ENCODE peak calls at places on chromosomes 4 and X, in eight cellular contexts. One of them, this sample, is unnamed.

GRCh38 chr4:77001907-77002306 is 52.4 kb downstream of the SEPTIN11 start:
- DNase-seq in WERI-Rb-1: no peak
- DNase-seq in NB4: no peak
- DNase-seq in CD4-positive, alpha-beta T cell: no peak
- DNase-seq in pancreas: no peak
- DNase-seq in HFFc6: peak; percentile 77
- DNase-seq in left ventricle myocardium inferior: no peak
- DNase-seq in WTC11: no peak
- DNase-seq in this sample: no peak

GRCh38 chr4:38424171-38424871 is 239.7 kb upstream of the KLF3 start:
- DNase-seq in WERI-Rb-1: peak; percentile 70
- DNase-seq in NB4: no peak
- DNase-seq in CD4-positive, alpha-beta T cell: no peak
- DNase-seq in pancreas: peak; percentile 22
- DNase-seq in HFFc6: no peak
- DNase-seq in left ventricle myocardium inferior: peak; percentile 18
- DNase-seq in WTC11: peak; percentile 67
- DNase-seq in this sample: no peak

GRCh38 chr4:183633476-183634058 is 25.4 kb downstream of the RWDD4 start:
- DNase-seq in WERI-Rb-1: no peak
- DNase-seq in NB4: no peak
- DNase-seq in CD4-positive, alpha-beta T cell: no peak
- DNase-seq in pancreas: no peak
- DNase-seq in HFFc6: no peak
- DNase-seq in left ventricle myocardium inferior: no peak
- DNase-seq in WTC11: no peak
- DNase-seq in this sample: no peak

GRCh38 chr4:76663794-76664193 is 228.8 kb downstream of the SHROOM3 start:
- DNase-seq in WERI-Rb-1: no peak
- DNase-seq in NB4: no peak
- DNase-seq in CD4-positive, alpha-beta T cell: no peak
- DNase-seq in pancreas: no peak
- DNase-seq in HFFc6: no peak
- DNase-seq in left ventricle myocardium inferior: no peak
- DNase-seq in WTC11: no peak
- DNase-seq in this sample: no peak

GRCh38 chr4:26459756-26460530 is 30.3 kb downstream of the CCKAR start:
- DNase-seq in WERI-Rb-1: no peak
- DNase-seq in NB4: no peak
- DNase-seq in CD4-positive, alpha-beta T cell: no peak
- DNase-seq in pancreas: no peak
- DNase-seq in HFFc6: peak; percentile 52
- DNase-seq in left ventricle myocardium inferior: no peak
- DNase-seq in WTC11: no peak
- DNase-seq in this sample: no peak

GRCh38 chr4:80184053-80184790 is 13.1 kb upstream of the PRDM8 start:
- DNase-seq in WERI-Rb-1: peak; percentile 95
- DNase-seq in NB4: peak; percentile 94
- DNase-seq in CD4-positive, alpha-beta T cell: peak; percentile 94
- DNase-seq in pancreas: peak; percentile 62
- DNase-seq in HFFc6: peak; percentile 80
- DNase-seq in left ventricle myocardium inferior: peak; percentile 87
- DNase-seq in WTC11: peak; percentile 96
- DNase-seq in this sample: peak; percentile 93

GRCh38 chr4:145299380-145300076 is 119.1 kb upstream of the OTUD4 start:
- DNase-seq in WERI-Rb-1: no peak
- DNase-seq in NB4: peak; percentile 60
- DNase-seq in CD4-positive, alpha-beta T cell: no peak
- DNase-seq in pancreas: no peak
- DNase-seq in HFFc6: peak; percentile 88
- DNase-seq in left ventricle myocardium inferior: no peak
- DNase-seq in WTC11: no peak
- DNase-seq in this sample: peak; percentile 63

GRCh38 chrX:69541959-69542358 is 37.8 kb downstream of the NALF2 start:
- DNase-seq in WERI-Rb-1: no peak
- DNase-seq in NB4: no peak
- DNase-seq in CD4-positive, alpha-beta T cell: no peak
- DNase-seq in pancreas: no peak
- DNase-seq in HFFc6: no peak
- DNase-seq in left ventricle myocardium inferior: no peak
- DNase-seq in WTC11: no peak
- DNase-seq in this sample: no peak

GRCh38 chr4:52612341-52612740 is 46.8 kb downstream of the USP46 start:
- DNase-seq in WERI-Rb-1: no peak
- DNase-seq in NB4: no peak
- DNase-seq in CD4-positive, alpha-beta T cell: no peak
- DNase-seq in pancreas: no peak
- DNase-seq in HFFc6: no peak
- DNase-seq in left ventricle myocardium inferior: no peak
- DNase-seq in WTC11: no peak
- DNase-seq in this sample: no peak

GRCh38 chrX:97524997-97525396 is 641.3 kb downstream of the RPA4 start:
- DNase-seq in WERI-Rb-1: no peak
- DNase-seq in NB4: no peak
- DNase-seq in CD4-positive, alpha-beta T cell: no peak
- DNase-seq in pancreas: no peak
- DNase-seq in HFFc6: no peak
- DNase-seq in left ventricle myocardium inferior: no peak
- DNase-seq in WTC11: no peak
- DNase-seq in this sample: no peak

GRCh38 chr4:142645478-142646108 is 200.5 kb downstream of the INPP4B start:
- DNase-seq in WERI-Rb-1: no peak
- DNase-seq in NB4: peak; percentile 19
- DNase-seq in CD4-positive, alpha-beta T cell: no peak
- DNase-seq in pancreas: no peak
- DNase-seq in HFFc6: no peak
- DNase-seq in left ventricle myocardium inferior: no peak
- DNase-seq in WTC11: no peak
- DNase-seq in this sample: no peak

GRCh38 chrX:115486510-115486909 is 74.5 kb upstream of the PLS3 start:
- DNase-seq in WERI-Rb-1: no peak
- DNase-seq in NB4: no peak
- DNase-seq in CD4-positive, alpha-beta T cell: no peak
- DNase-seq in pancreas: no peak
- DNase-seq in HFFc6: no peak
- DNase-seq in left ventricle myocardium inferior: no peak
- DNase-seq in WTC11: no peak
- DNase-seq in this sample: no peak

GRCh38 chr4:42397635-42398447 is 553 bp downstream of the SHISA3 start:
- DNase-seq in WERI-Rb-1: peak; percentile 52
- DNase-seq in NB4: peak; percentile 29
- DNase-seq in CD4-positive, alpha-beta T cell: no peak
- DNase-seq in pancreas: no peak
- DNase-seq in HFFc6: no peak
- DNase-seq in left ventricle myocardium inferior: peak; percentile 28
- DNase-seq in WTC11: no peak
- DNase-seq in this sample: peak; percentile 51

GRCh38 chr4:17511950-17512795 is at the start of gene QDPR:
- DNase-seq in WERI-Rb-1: peak; percentile 93
- DNase-seq in NB4: peak; percentile 94
- DNase-seq in CD4-positive, alpha-beta T cell: peak; percentile 75
- DNase-seq in pancreas: peak; percentile 83
- DNase-seq in HFFc6: peak; percentile 61
- DNase-seq in left ventricle myocardium inferior: peak; percentile 86
- DNase-seq in WTC11: peak; percentile 89
- DNase-seq in this sample: peak; percentile 91

GRCh38 chr4:20984011-20984836 is 284.0 kb downstream of the PACRGL start:
- DNase-seq in WERI-Rb-1: peak; percentile 9
- DNase-seq in NB4: no peak
- DNase-seq in CD4-positive, alpha-beta T cell: no peak
- DNase-seq in pancreas: no peak
- DNase-seq in HFFc6: no peak
- DNase-seq in left ventricle myocardium inferior: peak; percentile 15
- DNase-seq in WTC11: peak; percentile 59
- DNase-seq in this sample: no peak

GRCh38 chrX:136192839-136193414 is 45.6 kb downstream of the FHL1 start:
- DNase-seq in WERI-Rb-1: no peak
- DNase-seq in NB4: peak; percentile 72
- DNase-seq in CD4-positive, alpha-beta T cell: no peak
- DNase-seq in pancreas: no peak
- DNase-seq in HFFc6: peak; percentile 62
- DNase-seq in left ventricle myocardium inferior: no peak
- DNase-seq in WTC11: no peak
- DNase-seq in this sample: no peak

GRCh38 chr4:5821665-5822358 is 71.1 kb downstream of the CRMP1 start:
- DNase-seq in WERI-Rb-1: peak; percentile 53
- DNase-seq in NB4: peak; percentile 38
- DNase-seq in CD4-positive, alpha-beta T cell: no peak
- DNase-seq in pancreas: no peak
- DNase-seq in HFFc6: no peak
- DNase-seq in left ventricle myocardium inferior: no peak
- DNase-seq in WTC11: peak; percentile 71
- DNase-seq in this sample: no peak

GRCh38 chr4:118327554-118328241 is 25.1 kb downstream of the PRSS12 start:
- DNase-seq in WERI-Rb-1: no peak
- DNase-seq in NB4: peak; percentile 21
- DNase-seq in CD4-positive, alpha-beta T cell: no peak
- DNase-seq in pancreas: no peak
- DNase-seq in HFFc6: peak; percentile 42
- DNase-seq in left ventricle myocardium inferior: no peak
- DNase-seq in WTC11: no peak
- DNase-seq in this sample: no peak

GRCh38 chr4:172758586-172759340 is 409.8 kb upstream of the GALNT7 start:
- DNase-seq in WERI-Rb-1: no peak
- DNase-seq in NB4: peak; percentile 19
- DNase-seq in CD4-positive, alpha-beta T cell: no peak
- DNase-seq in pancreas: no peak
- DNase-seq in HFFc6: peak; percentile 81
- DNase-seq in left ventricle myocardium inferior: no peak
- DNase-seq in WTC11: no peak
- DNase-seq in this sample: no peak

GRCh38 chr4:38015886-38016515 is 55.8 kb downstream of the PTTG2 start:
- DNase-seq in WERI-Rb-1: no peak
- DNase-seq in NB4: no peak
- DNase-seq in CD4-positive, alpha-beta T cell: no peak
- DNase-seq in pancreas: no peak
- DNase-seq in HFFc6: peak; percentile 11
- DNase-seq in left ventricle myocardium inferior: no peak
- DNase-seq in WTC11: no peak
- DNase-seq in this sample: no peak

GRCh38 chrX:51461053-51462050 is 35.0 kb downstream of the NUDT11 start:
- DNase-seq in WERI-Rb-1: no peak
- DNase-seq in NB4: peak; percentile 45
- DNase-seq in CD4-positive, alpha-beta T cell: no peak
- DNase-seq in pancreas: no peak
- DNase-seq in HFFc6: no peak
- DNase-seq in left ventricle myocardium inferior: no peak
- DNase-seq in WTC11: peak; percentile 28
- DNase-seq in this sample: peak; percentile 6

GRCh38 chr4:56007154-56007553 is 58.4 kb downstream of the CEP135 start:
- DNase-seq in WERI-Rb-1: no peak
- DNase-seq in NB4: peak; percentile 1
- DNase-seq in CD4-positive, alpha-beta T cell: no peak
- DNase-seq in pancreas: no peak
- DNase-seq in HFFc6: no peak
- DNase-seq in left ventricle myocardium inferior: no peak
- DNase-seq in WTC11: peak; percentile 15
- DNase-seq in this sample: no peak
- TF ChIP-seq CTCF in WERI-Rb-1: no peak
- TF ChIP-seq CTCF in NB4: no peak
- TF ChIP-seq CTCF in CD4-positive, alpha-beta T cell: no peak
- TF ChIP-seq CTCF in pancreas: no peak
- TF ChIP-seq CTCF in HFFc6: no peak
- TF ChIP-seq CTCF in left ventricle myocardium inferior: no peak
- TF ChIP-seq CTCF in WTC11: no peak
- TF ChIP-seq CTCF in this sample: no peak

DNA sequence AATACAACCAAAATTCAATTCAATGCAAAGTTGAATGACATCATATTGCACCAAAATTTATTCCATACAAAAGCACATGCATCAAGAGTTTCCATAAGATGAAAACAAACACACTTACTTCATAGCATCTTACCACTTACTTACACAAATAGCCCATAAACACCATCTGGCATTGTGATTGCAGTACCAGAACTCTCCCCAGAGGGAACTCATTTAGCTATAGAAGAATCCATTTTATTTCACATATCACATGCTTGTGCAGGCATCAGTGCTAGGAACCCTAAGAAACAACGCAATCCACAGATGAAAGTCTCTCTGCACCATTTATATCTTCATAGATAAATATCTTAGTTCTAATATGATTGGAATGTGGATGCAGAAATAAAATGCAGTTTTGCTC is 77.9 kb downstream of the SLC7A11 start:
- DNase-seq in WERI-Rb-1: no peak
- DNase-seq in NB4: no peak
- DNase-seq in CD4-positive, alpha-beta T cell: no peak
- DNase-seq in pancreas: no peak
- DNase-seq in HFFc6: no peak
- DNase-seq in left ventricle myocardium inferior: no peak
- DNase-seq in WTC11: no peak
- DNase-seq in this sample: no peak
- TF ChIP-seq CTCF in WERI-Rb-1: no peak
- TF ChIP-seq CTCF in NB4: no peak
- TF ChIP-seq CTCF in CD4-positive, alpha-beta T cell: no peak
- TF ChIP-seq CTCF in pancreas: no peak
- TF ChIP-seq CTCF in HFFc6: peak; percentile 20
- TF ChIP-seq CTCF in left ventricle myocardium inferior: no peak
- TF ChIP-seq CTCF in WTC11: no peak
- TF ChIP-seq CTCF in this sample: no peak

DNA sequence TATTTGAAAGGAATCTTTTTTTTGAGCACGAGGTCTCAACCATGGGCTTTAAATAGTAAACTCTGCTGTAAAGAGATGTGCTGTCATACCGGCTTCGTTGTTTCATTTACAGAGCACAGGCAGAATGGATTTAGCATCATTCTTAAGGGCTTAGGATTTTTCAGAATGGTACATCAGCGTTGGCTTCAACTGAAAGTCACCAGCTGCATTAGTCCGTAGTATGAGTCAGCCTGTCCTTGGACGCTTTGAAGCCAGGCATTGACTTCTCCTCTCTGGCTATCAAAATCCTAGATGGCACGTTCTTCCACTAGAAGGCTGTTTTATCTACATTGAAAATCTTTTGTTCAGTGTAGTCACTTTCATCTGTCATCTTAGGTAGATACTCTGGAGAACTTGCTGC is 23.6 kb downstream of the COX18 start:
- DNase-seq in WERI-Rb-1: no peak
- DNase-seq in NB4: no peak
- DNase-seq in CD4-positive, alpha-beta T cell: no peak
- DNase-seq in pancreas: no peak
- DNase-seq in HFFc6: no peak
- DNase-seq in left ventricle myocardium inferior: no peak
- DNase-seq in WTC11: no peak
- DNase-seq in this sample: no peak
- TF ChIP-seq CTCF in WERI-Rb-1: no peak
- TF ChIP-seq CTCF in NB4: no peak
- TF ChIP-seq CTCF in CD4-positive, alpha-beta T cell: no peak
- TF ChIP-seq CTCF in pancreas: no peak
- TF ChIP-seq CTCF in HFFc6: no peak
- TF ChIP-seq CTCF in left ventricle myocardium inferior: no peak
- TF ChIP-seq CTCF in WTC11: no peak
- TF ChIP-seq CTCF in this sample: no peak

DNA sequence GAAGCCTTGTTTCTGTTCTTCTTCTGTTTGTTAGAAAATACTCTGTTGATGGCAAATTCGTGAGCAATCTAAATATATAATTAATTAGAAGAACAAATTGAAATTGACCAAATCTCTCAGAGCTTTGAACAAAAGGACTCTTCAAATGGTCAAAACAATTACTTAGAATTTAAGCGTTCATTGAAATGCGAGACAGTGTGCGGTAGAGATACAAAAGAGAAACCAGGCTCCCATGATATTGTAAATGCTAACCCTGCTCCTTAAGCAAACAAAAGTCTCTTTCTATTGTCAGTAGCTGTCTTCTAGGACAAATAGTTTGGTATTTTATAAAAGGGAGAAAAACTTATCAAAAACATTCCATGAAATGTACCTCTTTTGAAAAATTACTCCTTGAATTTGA is 453.4 kb upstream of the MAGEB2 start:
- DNase-seq in WERI-Rb-1: no peak
- DNase-seq in NB4: no peak
- DNase-seq in CD4-positive, alpha-beta T cell: no peak
- DNase-seq in pancreas: no peak
- DNase-seq in HFFc6: no peak
- DNase-seq in left ventricle myocardium inferior: no peak
- DNase-seq in WTC11: no peak
- DNase-seq in this sample: no peak
- TF ChIP-seq CTCF in WERI-Rb-1: no peak
- TF ChIP-seq CTCF in NB4: no peak
- TF ChIP-seq CTCF in CD4-positive, alpha-beta T cell: no peak
- TF ChIP-seq CTCF in pancreas: no peak
- TF ChIP-seq CTCF in HFFc6: no peak
- TF ChIP-seq CTCF in left ventricle myocardium inferior: no peak
- TF ChIP-seq CTCF in WTC11: no peak
- TF ChIP-seq CTCF in this sample: no peak

This sample was measured in GM20000.